ENCODE peak calls at places on chromosomes 11 and 22, in five cellular contexts. One of them, this sample, is unnamed.

GRCh38 chr11:125504580-125504979 is 8.5 kb upstream of the FEZ1 start:
- DNase-seq in cardiac muscle cell: no peak
- DNase-seq in lower leg skin: no peak
- DNase-seq in right atrium auricular region: no peak
- DNase-seq in heart left ventricle: no peak
- DNase-seq in this sample: no peak

GRCh38 chr11:102989379-102990047 is 34.0 kb upstream of the MMP13 start:
- DNase-seq in lower leg skin: no peak
- DNase-seq in heart left ventricle: no peak
- DNase-seq in cardiac muscle cell: no peak
- DNase-seq in right atrium auricular region: no peak
- DNase-seq in this sample: no peak

GRCh38 chr22:36386900-36387663 is 685 bp downstream of the MYH9 start:
- DNase-seq in right atrium auricular region: no peak
- DNase-seq in cardiac muscle cell: no peak
- DNase-seq in lower leg skin: peak
- DNase-seq in heart left ventricle: peak
- DNase-seq in this sample: peak

GRCh38 chr11:133163463-133164419 is 368.6 kb downstream of the OPCML start:
- DNase-seq in heart left ventricle: no peak
- DNase-seq in cardiac muscle cell: peak
- DNase-seq in lower leg skin: peak
- DNase-seq in right atrium auricular region: no peak
- DNase-seq in this sample: peak

GRCh38 chr11:31805037-31805628 is 6.0 kb downstream of the PAX6 start:
- DNase-seq in heart left ventricle: no peak
- DNase-seq in lower leg skin: peak
- DNase-seq in cardiac muscle cell: no peak
- DNase-seq in right atrium auricular region: no peak
- DNase-seq in this sample: no peak

GRCh38 chr22:32177221-32177765 is 18.2 kb upstream of the C22orf42 start:
- DNase-seq in heart left ventricle: no peak
- DNase-seq in right atrium auricular region: peak
- DNase-seq in lower leg skin: no peak
- DNase-seq in cardiac muscle cell: no peak
- DNase-seq in this sample: no peak

GRCh38 chr11:128061321-128061871 is 526.0 kb downstream of the ETS1 start:
- DNase-seq in heart left ventricle: no peak
- DNase-seq in lower leg skin: no peak
- DNase-seq in cardiac muscle cell: no peak
- DNase-seq in right atrium auricular region: no peak
- DNase-seq in this sample: no peak

GRCh38 chr11:65851083-65851579 is 6.8 kb downstream of the CFL1 start:
- DNase-seq in cardiac muscle cell: peak
- DNase-seq in right atrium auricular region: no peak
- DNase-seq in lower leg skin: no peak
- DNase-seq in heart left ventricle: no peak
- DNase-seq in this sample: no peak

GRCh38 chr22:17945851-17946690 is 78.3 kb downstream of the MICAL3 start:
- DNase-seq in cardiac muscle cell: no peak
- DNase-seq in right atrium auricular region: no peak
- DNase-seq in heart left ventricle: no peak
- DNase-seq in lower leg skin: no peak
- DNase-seq in this sample: no peak

DNA sequence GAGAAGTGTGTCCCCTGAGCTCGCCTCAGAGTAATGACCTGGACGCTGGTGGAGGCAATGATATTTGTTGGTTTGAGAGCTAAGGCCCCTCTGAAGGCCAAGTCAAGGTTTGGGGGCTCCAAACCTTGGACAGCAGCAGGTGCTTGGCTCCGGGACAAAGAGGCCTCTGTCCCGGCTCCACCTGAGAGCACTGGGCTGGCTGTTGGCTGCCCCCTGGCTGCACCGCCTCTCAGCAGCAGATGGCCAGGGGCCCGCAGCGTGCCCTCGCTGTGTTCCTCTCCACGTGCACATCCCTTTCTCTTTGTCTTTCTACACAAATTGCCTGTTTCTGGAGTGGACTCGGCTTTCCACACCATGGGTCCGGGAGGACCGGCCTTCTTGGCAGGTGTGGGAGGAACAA is 301.3 kb downstream of the NTM start:
- DNase-seq in heart left ventricle: no peak
- DNase-seq in cardiac muscle cell: no peak
- DNase-seq in right atrium auricular region: no peak
- DNase-seq in lower leg skin: no peak
- DNase-seq in this sample: no peak
- TF ChIP-seq CTCF in heart left ventricle: no peak
- TF ChIP-seq CTCF in cardiac muscle cell: no peak
- TF ChIP-seq CTCF in right atrium auricular region: no peak
- TF ChIP-seq CTCF in lower leg skin: no peak
- TF ChIP-seq CTCF in this sample: peak

DNA sequence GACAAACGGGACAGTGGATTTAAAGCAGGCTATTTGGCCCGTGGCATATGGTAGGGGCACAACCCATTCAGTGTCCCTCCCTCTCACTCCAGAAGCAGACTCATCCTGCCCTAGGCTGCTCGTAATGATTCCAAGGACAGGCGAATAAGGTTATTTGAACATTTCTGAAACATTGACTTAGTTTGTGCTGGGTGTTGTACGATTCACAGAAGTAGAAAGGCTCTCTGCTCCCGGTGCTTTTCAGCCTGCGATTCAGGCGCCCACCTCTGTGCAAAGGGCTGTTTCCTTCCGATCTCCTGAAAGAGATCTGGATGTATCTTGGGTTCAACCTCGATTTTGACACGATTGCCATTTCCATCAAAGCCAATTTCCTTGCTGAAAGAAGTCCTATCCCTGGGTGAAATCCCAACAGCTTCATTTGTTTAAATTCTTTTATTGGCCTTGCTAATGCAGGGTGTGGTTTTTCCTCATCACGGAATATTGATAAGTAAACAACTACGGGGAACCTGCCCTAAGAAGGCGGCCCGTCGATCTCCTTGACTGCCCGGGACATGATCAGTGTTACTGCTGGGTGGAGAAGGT is 1.1 kb upstream of the ZC3H12C start:
- DNase-seq in right atrium auricular region: no peak
- DNase-seq in heart left ventricle: no peak
- DNase-seq in cardiac muscle cell: no peak
- DNase-seq in lower leg skin: no peak
- DNase-seq in this sample: no peak
- H3K4me3 ChIP-seq in right atrium auricular region: peak
- H3K4me3 ChIP-seq in heart left ventricle: peak
- H3K4me3 ChIP-seq in cardiac muscle cell: peak
- H3K4me3 ChIP-seq in lower leg skin: peak
- H3K4me3 ChIP-seq in this sample: peak

DNA sequence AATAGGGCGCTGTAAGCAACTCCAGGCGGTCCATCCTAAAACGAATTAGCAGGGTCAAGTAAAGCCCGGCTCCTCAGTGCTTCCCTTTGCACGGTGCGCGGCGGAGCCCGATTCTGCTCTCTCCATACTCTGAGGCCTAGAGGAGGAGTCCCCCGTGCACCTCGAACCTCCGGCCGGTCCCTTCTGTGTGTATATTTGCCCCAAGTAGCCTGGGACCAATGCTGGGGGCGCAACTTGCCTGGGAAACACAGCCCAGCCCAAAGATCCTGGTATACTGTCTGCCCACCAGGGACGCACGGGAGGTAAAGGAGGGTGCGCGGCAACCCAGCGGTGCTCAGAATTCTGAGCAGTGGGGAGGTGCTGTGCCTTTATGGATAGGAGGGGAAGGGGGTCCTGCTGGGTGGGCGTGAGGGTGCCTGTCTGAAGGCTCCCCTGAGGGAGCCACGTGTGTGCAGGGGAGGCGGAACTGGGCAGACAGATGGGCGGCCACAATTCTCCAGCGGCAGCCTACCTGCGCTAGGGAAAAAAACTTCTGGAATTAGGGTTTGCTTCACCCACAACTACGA is 4.8 kb upstream of the TBX1 start:
- DNase-seq in heart left ventricle: no peak
- DNase-seq in cardiac muscle cell: no peak
- DNase-seq in lower leg skin: no peak
- DNase-seq in right atrium auricular region: no peak
- DNase-seq in this sample: no peak
- TF ChIP-seq CTCF in heart left ventricle: no peak
- TF ChIP-seq CTCF in cardiac muscle cell: no peak
- TF ChIP-seq CTCF in lower leg skin: no peak
- TF ChIP-seq CTCF in right atrium auricular region: no peak
- TF ChIP-seq CTCF in this sample: no peak

GRCh38 chr22:41963453-41964105 is 5.7 kb upstream of the SEPTIN3 start:
- DNase-seq in right atrium auricular region: no peak
- DNase-seq in cardiac muscle cell: peak
- DNase-seq in lower leg skin: no peak
- DNase-seq in heart left ventricle: no peak
- DNase-seq in this sample: no peak
- H3K4me3 ChIP-seq in right atrium auricular region: no peak
- H3K4me3 ChIP-seq in cardiac muscle cell: no peak
- H3K4me3 ChIP-seq in lower leg skin: no peak
- H3K4me3 ChIP-seq in heart left ventricle: no peak
- H3K4me3 ChIP-seq in this sample: no peak

DNA sequence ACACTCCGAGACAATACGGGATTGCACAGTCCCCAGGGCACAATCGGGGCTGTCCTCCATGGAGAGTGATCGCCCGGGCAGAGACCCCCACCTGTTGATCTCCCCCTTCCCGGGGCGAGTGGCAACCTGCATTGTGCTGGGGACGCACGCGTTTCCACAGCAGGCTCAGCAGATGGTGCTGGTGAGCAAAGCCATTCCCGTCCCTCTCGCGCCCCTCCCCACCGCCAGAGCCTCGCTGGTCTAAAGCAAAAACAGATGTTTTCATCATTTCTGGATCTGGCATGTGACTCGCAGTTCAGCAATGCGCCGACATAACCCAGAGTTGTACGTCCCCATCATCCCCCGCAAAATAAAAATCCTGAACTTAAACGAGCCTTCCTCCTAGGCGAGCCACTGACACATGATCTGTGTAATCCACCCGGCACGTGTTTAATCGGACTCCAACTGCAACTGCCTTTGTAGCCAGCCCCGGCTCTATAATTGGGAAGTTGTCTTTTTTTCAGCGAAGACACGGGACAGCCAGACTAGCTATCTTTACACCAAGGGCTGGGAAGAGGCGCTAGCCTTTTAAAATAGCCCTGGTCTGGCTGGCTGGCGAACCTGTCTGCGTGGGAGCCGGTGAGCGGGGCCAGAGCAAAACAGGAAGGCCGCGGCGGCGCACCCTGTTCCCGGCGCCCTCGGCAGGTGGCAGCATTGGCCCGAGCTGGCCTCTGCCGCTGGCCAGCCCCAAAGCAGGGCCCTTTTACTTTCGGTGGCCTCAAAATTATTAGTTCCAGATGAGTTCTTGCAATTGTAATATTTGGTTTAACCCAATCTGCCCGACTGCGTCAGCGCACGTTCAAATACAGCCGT is 202.9 kb upstream of the SORL1-AS1 start:
- DNase-seq in right atrium auricular region: peak
- DNase-seq in cardiac muscle cell: peak
- DNase-seq in heart left ventricle: peak
- DNase-seq in lower leg skin: peak
- DNase-seq in this sample: peak
- TF ChIP-seq CTCF in right atrium auricular region: peak
- TF ChIP-seq CTCF in cardiac muscle cell: peak
- TF ChIP-seq CTCF in heart left ventricle: peak
- TF ChIP-seq CTCF in lower leg skin: no peak
- TF ChIP-seq CTCF in this sample: peak

GRCh38 chr11:61008971-61009370 is 37.5 kb downstream of the CD6 start:
- DNase-seq in cardiac muscle cell: no peak
- DNase-seq in right atrium auricular region: no peak
- DNase-seq in lower leg skin: no peak
- DNase-seq in heart left ventricle: no peak
- DNase-seq in this sample: no peak

GRCh38 chr11:61009392-61010275 is 38.2 kb downstream of the CD6 start:
- DNase-seq in lower leg skin: no peak
- DNase-seq in cardiac muscle cell: no peak
- DNase-seq in heart left ventricle: no peak
- DNase-seq in right atrium auricular region: no peak
- DNase-seq in this sample: no peak

GRCh38 chr11:61011239-61011870 is 39.9 kb downstream of the CD6 start:
- DNase-seq in lower leg skin: no peak
- DNase-seq in right atrium auricular region: no peak
- DNase-seq in heart left ventricle: no peak
- DNase-seq in cardiac muscle cell: no peak
- DNase-seq in this sample: no peak

GRCh38 chr11:61010466-61011238 is 39.2 kb downstream of the CD6 start:
- DNase-seq in cardiac muscle cell: no peak
- DNase-seq in right atrium auricular region: no peak
- DNase-seq in lower leg skin: no peak
- DNase-seq in heart left ventricle: no peak
- DNase-seq in this sample: no peak

GRCh38 chr11:61011950-61012830 is 40.7 kb downstream of the CD6 start:
- DNase-seq in lower leg skin: no peak
- DNase-seq in right atrium auricular region: no peak
- DNase-seq in heart left ventricle: no peak
- DNase-seq in cardiac muscle cell: no peak
- DNase-seq in this sample: no peak
- H3K4me3 ChIP-seq in lower leg skin: no peak
- H3K4me3 ChIP-seq in right atrium auricular region: no peak
- H3K4me3 ChIP-seq in heart left ventricle: no peak
- H3K4me3 ChIP-seq in cardiac muscle cell: no peak
- H3K4me3 ChIP-seq in this sample: no peak